ENCODE peak calls at places on chromosomes 3 and 15, in four cellular contexts. D is cardiac muscle cell, E is cardiac fibroblast, Q is bronchial epithelial cell. R is an unnamed sample.
A peak's percentile ranks its signal among the peaks of the same experiment; 100 is the strongest.

GRCh38 chr3:31790516-31791148 is 190.4 kb downstream of the OSBPL10 start:
- DNase-seq in D (no peak), E (no peak), Q (no peak), R (no peak)

GRCh38 chr3:12553921-12554391 is 2.9 kb upstream of the MKRN2 start:
- DNase-seq in D (no peak), E (peak; percentile 42), Q (peak; percentile 12), R (peak; percentile 57)

GRCh38 chr3:183818041-183818620 is 7.2 kb downstream of the MAP6D1 start:
- DNase-seq in D (no peak), E (no peak), Q (no peak), R (no peak)

GRCh38 chr3:69712244-69712643 is 27.0 kb upstream of the MITF start:
- DNase-seq in D (no peak), E (no peak), Q (no peak), R (no peak)

GRCh38 chr3:66403268-66403990 is 97.4 kb downstream of the LRIG1 start:
- DNase-seq in D (no peak), E (peak; percentile 42), Q (no peak), R (no peak)

GRCh38 chr15:75727851-75728715 is 15.4 kb upstream of the CSPG4 start:
- DNase-seq in D (peak; percentile 52), E (peak; percentile 51), Q (peak; percentile 46), R (no peak)

GRCh38 chr3:54599741-54600140 is 328.1 kb downstream of the LRTM1 start:
- DNase-seq in D (no peak), E (no peak), Q (no peak), R (no peak)

GRCh38 chr15:31040611-31041010 is 49.2 kb upstream of the MTMR10 start:
- DNase-seq in D (no peak), E (no peak), Q (no peak), R (no peak)

GRCh38 chr3:193971268-193971751 is 164.6 kb upstream of the HES1 start:
- DNase-seq in D (no peak), E (peak; percentile 44), Q (peak; percentile 73), R (no peak)

GRCh38 chr15:40029979-40030893 is 8.7 kb downstream of the SRP14 start:
- DNase-seq in D (peak; percentile 65), E (peak; percentile 40), Q (peak; percentile 28), R (peak; percentile 22)

GRCh38 chr3:14542656-14543055 is 2.5 kb upstream of the GRIP2 start:
- DNase-seq in D (no peak), E (no peak), Q (no peak), R (no peak)

GRCh38 chr15:94327356-94327936 is 96.1 kb downstream of the MCTP2 start:
- DNase-seq in D (peak; percentile 45), E (peak; percentile 56), Q (peak; percentile 49), R (peak; percentile 8)

GRCh38 chr3:83500422-83500821 is 1458.4 kb upstream of the CADM2 start:
- DNase-seq in D (no peak), E (no peak), Q (peak; percentile 48), R (no peak)

GRCh38 chr15:83092309-83092976 is 15.0 kb upstream of the TM6SF1 start:
- DNase-seq in D (peak; percentile 57), E (peak; percentile 73), Q (peak; percentile 85), R (no peak)

GRCh38 chr15:100919481-100920405 is 586 bp downstream of the LRRK1 start:
- DNase-seq in D (peak; percentile 23), E (peak; percentile 32), Q (no peak), R (peak; percentile 47)

GRCh38 chr3:141825216-141826011 is 51.0 kb upstream of the ATP1B3 start:
- DNase-seq in D (no peak), E (no peak), Q (no peak), R (no peak)

GRCh38 chr3:71441217-71441924 is 142.2 kb downstream of the FOXP1 start:
- DNase-seq in D (no peak), E (no peak), Q (peak; percentile 82), R (no peak)

GRCh38 chr3:76352069-76352847 is 566.9 kb upstream of the ZNF717 start:
- DNase-seq in D (no peak), E (no peak), Q (no peak), R (peak; percentile 9)

GRCh38 chr3:114880078-114880477 is 267.0 kb downstream of the ZBTB20 start:
- DNase-seq in D (no peak), E (no peak), Q (no peak), R (peak; percentile 19)

GRCh38 chr15:71414778-71415177 is 299.5 kb downstream of the THSD4 start:
- DNase-seq in D (no peak), E (no peak), Q (no peak), R (no peak)

GRCh38 chr3:120495809-120496208 is 45.0 kb upstream of the FSTL1 start:
- DNase-seq in D (no peak), E (peak; percentile 54), Q (peak; percentile 58), R (no peak)

GRCh38 chr3:161266731-161267150 is 45.6 kb downstream of the NMD3 start:
- DNase-seq in D (no peak), E (peak; percentile 89), Q (peak; percentile 91), R (no peak)

GRCh38 chr15:51377038-51377761 is 35.7 kb downstream of the GLDN start:
- DNase-seq in D (no peak), E (peak; percentile 77), Q (peak; percentile 20), R (no peak)

GRCh38 chr15:65836665-65837064 is 32.6 kb upstream of the RAB11A start:
- DNase-seq in D (no peak), E (no peak), Q (no peak), R (peak; percentile 10)

GRCh38 chr15:29126821-29127461 is 142.7 kb downstream of the NSMCE3 start:
- DNase-seq in D (no peak), E (no peak), Q (no peak), R (peak; percentile 44)

GRCh38 chr3:463793-464192 is 267.2 kb downstream of the CHL1 start:
- DNase-seq in D (no peak), E (no peak), Q (no peak), R (no peak)

GRCh38 chr15:64623347-64624024 is 151.9 kb downstream of the RBPMS2 start:
- DNase-seq in D (no peak), E (no peak), Q (no peak), R (no peak)

GRCh38 chr3:46455231-46456115 is 9.2 kb downstream of the LTF start:
- DNase-seq in D (no peak), E (no peak), Q (no peak), R (no peak)

GRCh38 chr3:170178631-170179030 is 2.9 kb downstream of the PHC3 start:
- DNase-seq in D (no peak), E (no peak), Q (no peak), R (no peak)
- H3K4me3 ChIP-seq in D (no peak overlapping the region), E (no peak overlapping the region), Q (no peak overlapping the region), R (no peak overlapping the region)

GRCh38 chr3:45010718-45011355 is 15.3 kb upstream of the CLEC3B start:
- DNase-seq in D (no peak), E (peak; percentile 62), Q (peak; percentile 78), R (no peak)
- H3K4me3 ChIP-seq in D (no peak overlapping the region), E (no peak overlapping the region), Q (no peak overlapping the region), R (no peak overlapping the region)

GRCh38 chr15:90030376-90030775 is 29.3 kb downstream of the ZNF710 start:
- DNase-seq in D (no peak), E (no peak), Q (no peak), R (no peak)

GRCh38 chr15:90029024-90029423 is 27.9 kb downstream of the ZNF710 start:
- DNase-seq in D (no peak), E (no peak), Q (no peak), R (no peak)

GRCh38 chr15:90033448-90033847 is 32.3 kb downstream of the ZNF710 start:
- DNase-seq in D (no peak), E (no peak), Q (no peak), R (no peak)

GRCh38 chr15:90033006-90033405 is 31.9 kb downstream of the ZNF710 start:
- DNase-seq in D (no peak), E (no peak), Q (no peak), R (no peak)

DNA sequence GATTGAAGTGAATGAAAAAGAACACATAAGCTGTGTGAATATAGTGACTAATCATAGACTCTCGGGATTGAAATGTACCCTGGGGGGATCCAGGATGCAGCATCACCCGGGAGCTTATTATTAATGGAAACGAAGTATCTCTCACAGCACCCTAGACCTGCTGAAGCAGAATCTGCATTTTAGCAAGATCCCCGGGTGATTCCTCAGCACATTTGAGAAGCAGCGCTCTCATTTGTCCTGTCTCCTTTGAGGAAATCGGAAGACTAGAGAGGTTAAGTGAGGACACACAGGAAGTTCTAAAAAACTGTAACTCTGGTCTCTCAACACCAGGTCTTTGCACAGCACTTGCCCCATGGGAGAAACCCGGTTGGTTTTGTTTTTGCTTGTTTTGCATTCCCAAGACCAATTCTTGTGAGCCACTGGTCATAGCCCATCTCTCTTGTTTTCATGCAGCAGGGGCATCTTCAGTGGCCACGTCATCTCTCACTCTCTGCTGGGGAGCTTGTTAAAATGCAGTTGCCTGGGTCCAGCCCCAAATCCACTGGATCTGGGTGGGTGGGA is 30.2 kb downstream of the ZNF710 start:
- DNase-seq in D (no peak), E (peak; percentile 90), Q (peak; percentile 70), R (peak; percentile 51)
- H3K4me3 ChIP-seq in D (no peak overlapping the region), E (peak overlapping the region; percentile 14), Q (no peak overlapping the region), R (no peak overlapping the region)

DNA sequence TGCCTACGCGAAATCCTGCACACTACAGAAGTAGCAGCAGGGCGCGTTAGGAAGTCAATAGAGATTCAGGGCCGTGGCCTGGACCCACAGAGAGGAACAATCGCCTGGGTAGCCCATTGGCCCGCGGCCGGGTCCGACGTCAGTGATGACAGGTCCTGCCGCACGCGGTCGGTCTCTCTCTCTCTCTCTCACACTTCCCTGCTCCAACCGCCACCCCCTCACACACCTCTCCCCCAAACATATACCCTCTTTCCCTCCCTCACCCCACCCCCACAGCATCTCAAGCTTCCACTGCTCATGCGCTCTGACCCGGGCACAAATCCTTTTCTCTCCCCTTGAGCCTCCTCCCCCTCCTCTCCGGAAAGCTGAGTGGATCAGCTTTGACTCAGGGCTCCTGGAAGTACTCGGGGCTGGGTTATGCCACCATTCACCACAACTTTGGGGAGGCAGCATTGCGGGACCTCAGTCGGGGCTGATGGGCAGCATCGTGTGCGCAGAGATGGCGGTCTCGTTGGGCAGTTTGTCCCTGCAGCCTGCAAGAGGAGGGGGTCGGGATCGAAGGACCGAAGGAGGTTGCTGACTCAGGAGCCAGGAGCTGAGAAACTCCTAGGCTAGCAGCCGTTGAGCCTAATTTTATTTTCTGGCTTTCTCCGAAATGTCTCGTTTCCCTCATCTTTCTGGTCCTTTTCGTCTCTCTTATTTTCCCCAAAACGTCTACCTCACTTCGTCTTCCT is 9.0 kb downstream of the ZIC4 start:
- DNase-seq in D (no peak), E (no peak), Q (no peak), R (no peak)
- H3K4me3 ChIP-seq in D (no peak overlapping the region), E (no peak overlapping the region), Q (no peak overlapping the region), R (no peak overlapping the region)

GRCh38 chr15:33244471-33244870 is 50.0 kb upstream of the FMN1 start:
- DNase-seq in D (no peak), E (no peak), Q (no peak), R (no peak)

GRCh38 chr15:33242165-33242564 is 47.7 kb upstream of the FMN1 start:
- DNase-seq in D (peak; percentile 18), E (peak; percentile 76), Q (peak; percentile 100), R (no peak)

GRCh38 chr15:33242669-33243191 is 48.2 kb upstream of the FMN1 start:
- DNase-seq in D (peak; percentile 37), E (peak; percentile 43), Q (peak; percentile 85), R (peak; percentile 42)

GRCh38 chr15:33243869-33244268 is 49.4 kb upstream of the FMN1 start:
- DNase-seq in D (no peak), E (peak; percentile 65), Q (peak; percentile 92), R (no peak)

GRCh38 chr15:33243393-33243792 is 48.9 kb upstream of the FMN1 start:
- DNase-seq in D (no peak), E (peak; percentile 65), Q (peak; percentile 78), R (no peak)
- H3K4me3 ChIP-seq in D (no peak overlapping the region), E (no peak overlapping the region), Q (no peak overlapping the region), R (no peak overlapping the region)

GRCh38 chr3:185932213-185932612 is 5.6 kb downstream of the TRA2B start:
- DNase-seq in D (no peak), E (peak; percentile 25), Q (no peak), R (no peak)
- H3K4me3 ChIP-seq in D (peak overlapping the region; percentile 97), E (no peak overlapping the region), Q (no peak overlapping the region), R (peak overlapping the region; percentile 98)